ENCODE peak calls at places on chromosomes 11 and 22, in six cellular contexts. B is CD8-positive, alpha-beta T cell; K is left cardiac atrium; M is activated T-cell treated with anti-CD3 and anti-CD28 coated beads, Interleukin-2, amount 50 U/mL, for 48 hours; V is HTR-8/SVneo; F is effector memory CD8-positive, alpha-beta T cell. C is an unnamed sample.

GRCh38 chr11:64644348-64645242 is 53.6 kb downstream of the SLC22A12 start:
- DNase-seq in V (no peak), M (no peak), F (no peak), B (no peak), K (no peak), C (no peak)

GRCh38 chr22:33051960-33052839 is 6.0 kb downstream of the SYN3 start:
- DNase-seq in F (no peak), B (no peak), K (no peak), M (no peak), V (no peak), C (no peak)

GRCh38 chr22:38788417-38788816 is 5.5 kb downstream of the DNAL4 start:
- DNase-seq in K (peak), F (no peak), V (peak), B (no peak), M (no peak), C (no peak)

GRCh38 chr22:21754523-21755128 is 19.0 kb upstream of the YPEL1 start:
- DNase-seq in B (no peak), M (no peak), F (no peak), V (no peak), K (peak), C (no peak)

GRCh38 chr22:43001271-43002197 is 13.4 kb downstream of the PACSIN2 start:
- DNase-seq in F (no peak), B (no peak), M (no peak), V (no peak), K (no peak), C (peak)

GRCh38 chr11:115530752-115531151 is 26.5 kb upstream of the CADM1 start:
- DNase-seq in F (no peak), B (no peak), M (no peak), K (no peak), V (no peak), C (no peak)

GRCh38 chr11:79209540-79210266 is 231.1 kb downstream of the TENM4 start:
- DNase-seq in M (no peak), F (no peak), B (no peak), K (no peak), V (no peak), C (no peak)

GRCh38 chr11:133162228-133162627 is 370.1 kb downstream of the OPCML start:
- DNase-seq in K (no peak), M (no peak), F (no peak), V (no peak), B (no peak), C (no peak)

GRCh38 chr22:22593964-22594656 is 35.0 kb upstream of the PRAME start:
- DNase-seq in K (peak), M (peak), B (peak), V (peak), F (peak), C (no peak)

GRCh38 chr11:103326070-103326794 is 217.0 kb downstream of the DYNC2H1 start:
- DNase-seq in F (peak), B (no peak), K (peak), M (no peak), V (peak), C (peak)

GRCh38 chr11:121466063-121466794 is 13.5 kb upstream of the SORL1-AS1 start:
- DNase-seq in V (peak), B (peak), M (peak), K (peak), F (no peak), C (peak)

GRCh38 chr11:61922539-61922938 is 5.2 kb upstream of the RAB3IL1 start:
- DNase-seq in B (no peak), M (no peak), F (no peak), K (peak), V (no peak), C (no peak)

GRCh38 chr11:11279956-11280689 is 72.9 kb downstream of the CSNK2A3 start:
- DNase-seq in B (no peak), M (no peak), K (no peak), V (no peak), F (no peak), C (no peak)

GRCh38 chr11:88689548-88690240 is 352.2 kb upstream of the CTSC start:
- DNase-seq in V (no peak), M (no peak), B (no peak), K (no peak), F (no peak), C (no peak)

GRCh38 chr11:100467821-100468508 is 219.1 kb upstream of the ARHGAP42 start:
- DNase-seq in V (no peak), K (no peak), F (no peak), B (no peak), M (no peak), C (no peak)

GRCh38 chr11:132050577-132051180 is 680.3 kb downstream of the NTM start:
- DNase-seq in M (no peak), F (no peak), K (no peak), V (no peak), B (no peak), C (no peak)

GRCh38 chr22:26053737-26054316 is 115.4 kb upstream of the SEZ6L start:
- DNase-seq in V (no peak), K (no peak), M (no peak), F (no peak), B (no peak), C (no peak)

GRCh38 chr11:126268361-126268707 is 361 bp downstream of the SRPRA start:
- DNase-seq in K (peak), F (no peak), B (no peak), M (no peak), V (peak), C (no peak)

GRCh38 chr11:27385245-27385644 is 22.2 kb upstream of the CCDC34 start:
- DNase-seq in M (no peak), V (peak), K (peak), B (no peak), F (no peak), C (no peak)

GRCh38 chr11:1655168-1656060 is 25.8 kb downstream of the KRTAP5-5 start:
- DNase-seq in M (peak), B (no peak), F (no peak), V (no peak), K (no peak), C (peak)

GRCh38 chr22:48393041-48393370 is 1434.7 kb downstream of the BRD1 start:
- DNase-seq in F (no peak), V (no peak), M (no peak), K (no peak), B (no peak), C (no peak)

GRCh38 chr11:126282361-126282741 is 542 bp upstream of the TIRAP start:
- DNase-seq in F (no peak), M (peak), K (peak), B (peak), V (no peak), C (peak)

GRCh38 chr11:45922425-45923082 is at the start of gene LARGE2:
- DNase-seq in M (no peak), F (no peak), K (no peak), B (no peak), V (peak), C (peak)

GRCh38 chr11:65150513-65151271 is 16.4 kb upstream of the SYVN1 start:
- DNase-seq in M (peak), K (peak), F (no peak), B (no peak), V (peak), C (peak)

GRCh38 chr11:3203221-3204043 is 15.2 kb downstream of the MRGPRG start:
- DNase-seq in B (no peak), K (peak), M (no peak), V (no peak), F (no peak), C (peak)

GRCh38 chr11:118090545-118091162 is 3.9 kb upstream of the SMIM35 start:
- DNase-seq in M (no peak), B (no peak), V (no peak), F (no peak), K (no peak), C (no peak)

GRCh38 chr11:125692887-125693286 is 12.2 kb upstream of the ACRV1 start:
- DNase-seq in K (no peak), V (no peak), F (no peak), B (no peak), M (no peak), C (no peak)

GRCh38 chr22:31954535-31955326 is 10.4 kb downstream of the YWHAH start:
- DNase-seq in B (no peak), K (peak), M (no peak), F (no peak), V (no peak), C (peak)

GRCh38 chr22:19962246-19962908 is 20.8 kb upstream of the TXNRD2 start:
- DNase-seq in F (no peak), V (peak), M (peak), K (peak), B (no peak), C (peak)

GRCh38 chr11:114256176-114256897 is 39.9 kb upstream of the NNMT start:
- DNase-seq in B (no peak), M (no peak), K (no peak), F (no peak), V (no peak), C (peak)

C was measured in posterior vena cava.